ENCODE peak calls at places on chromosome 20, in four cellular contexts. One of them, this sample, is unnamed.

GRCh38 chr20:44958276-44958675 is 1.9 kb downstream of the TOMM34 start:
- DNase-seq in HEK293T: no peak
- DNase-seq in activated CD4-positive, alpha-beta T cell treated with anti-CD3 and anti-CD28 coated beads, Interleukin-2, amount 50 U/mL, for 1 hour: no peak
- DNase-seq in stimulated activated CD4-positive, alpha-beta T cell treated with anti-CD3 and anti-CD28 coated beads, Interleukin-1b, Interleukin-23, amount 100 ng/mL, for 4 hours: no peak
- DNase-seq in this sample: no peak

GRCh38 chr20:3753098-3753497 is 14.5 kb downstream of the ADISSP start:
- DNase-seq in HEK293T: peak
- DNase-seq in activated CD4-positive, alpha-beta T cell treated with anti-CD3 and anti-CD28 coated beads, Interleukin-2, amount 50 U/mL, for 1 hour: peak
- DNase-seq in stimulated activated CD4-positive, alpha-beta T cell treated with anti-CD3 and anti-CD28 coated beads, Interleukin-1b, Interleukin-23, amount 100 ng/mL, for 4 hours: peak
- DNase-seq in this sample: peak

GRCh38 chr20:8152183-8152582 is 20.1 kb downstream of the PLCB1 start:
- DNase-seq in HEK293T: no peak
- DNase-seq in activated CD4-positive, alpha-beta T cell treated with anti-CD3 and anti-CD28 coated beads, Interleukin-2, amount 50 U/mL, for 1 hour: no peak
- DNase-seq in stimulated activated CD4-positive, alpha-beta T cell treated with anti-CD3 and anti-CD28 coated beads, Interleukin-1b, Interleukin-23, amount 100 ng/mL, for 4 hours: no peak
- DNase-seq in this sample: no peak

GRCh38 chr20:51573576-51574243 is 31.2 kb upstream of the NFATC2 start:
- DNase-seq in HEK293T: no peak
- DNase-seq in activated CD4-positive, alpha-beta T cell treated with anti-CD3 and anti-CD28 coated beads, Interleukin-2, amount 50 U/mL, for 1 hour: no peak
- DNase-seq in stimulated activated CD4-positive, alpha-beta T cell treated with anti-CD3 and anti-CD28 coated beads, Interleukin-1b, Interleukin-23, amount 100 ng/mL, for 4 hours: no peak
- DNase-seq in this sample: no peak

GRCh38 chr20:1862665-1863059 is 32.5 kb upstream of the SIRPA start:
- DNase-seq in HEK293T: no peak
- DNase-seq in activated CD4-positive, alpha-beta T cell treated with anti-CD3 and anti-CD28 coated beads, Interleukin-2, amount 50 U/mL, for 1 hour: no peak
- DNase-seq in stimulated activated CD4-positive, alpha-beta T cell treated with anti-CD3 and anti-CD28 coated beads, Interleukin-1b, Interleukin-23, amount 100 ng/mL, for 4 hours: no peak
- DNase-seq in this sample: no peak

GRCh38 chr20:61391812-61392520 is 139.9 kb downstream of the CDH4 start:
- DNase-seq in HEK293T: no peak
- DNase-seq in activated CD4-positive, alpha-beta T cell treated with anti-CD3 and anti-CD28 coated beads, Interleukin-2, amount 50 U/mL, for 1 hour: no peak
- DNase-seq in stimulated activated CD4-positive, alpha-beta T cell treated with anti-CD3 and anti-CD28 coated beads, Interleukin-1b, Interleukin-23, amount 100 ng/mL, for 4 hours: no peak
- DNase-seq in this sample: no peak

GRCh38 chr20:45293041-45294002 is 13.3 kb upstream of the RBPJL start:
- DNase-seq in HEK293T: peak
- DNase-seq in activated CD4-positive, alpha-beta T cell treated with anti-CD3 and anti-CD28 coated beads, Interleukin-2, amount 50 U/mL, for 1 hour: peak
- DNase-seq in stimulated activated CD4-positive, alpha-beta T cell treated with anti-CD3 and anti-CD28 coated beads, Interleukin-1b, Interleukin-23, amount 100 ng/mL, for 4 hours: peak
- DNase-seq in this sample: peak

GRCh38 chr20:49964964-49965780 is 17.6 kb upstream of the SNAI1 start:
- DNase-seq in HEK293T: peak
- DNase-seq in activated CD4-positive, alpha-beta T cell treated with anti-CD3 and anti-CD28 coated beads, Interleukin-2, amount 50 U/mL, for 1 hour: no peak
- DNase-seq in stimulated activated CD4-positive, alpha-beta T cell treated with anti-CD3 and anti-CD28 coated beads, Interleukin-1b, Interleukin-23, amount 100 ng/mL, for 4 hours: no peak
- DNase-seq in this sample: peak

GRCh38 chr20:62550087-62550565 is 74.3 kb upstream of the GATA5 start:
- DNase-seq in HEK293T: no peak
- DNase-seq in activated CD4-positive, alpha-beta T cell treated with anti-CD3 and anti-CD28 coated beads, Interleukin-2, amount 50 U/mL, for 1 hour: no peak
- DNase-seq in stimulated activated CD4-positive, alpha-beta T cell treated with anti-CD3 and anti-CD28 coated beads, Interleukin-1b, Interleukin-23, amount 100 ng/mL, for 4 hours: no peak
- DNase-seq in this sample: no peak

GRCh38 chr20:2978519-2978918 is 64.9 kb upstream of the GNRH2 start:
- DNase-seq in HEK293T: no peak
- DNase-seq in activated CD4-positive, alpha-beta T cell treated with anti-CD3 and anti-CD28 coated beads, Interleukin-2, amount 50 U/mL, for 1 hour: no peak
- DNase-seq in stimulated activated CD4-positive, alpha-beta T cell treated with anti-CD3 and anti-CD28 coated beads, Interleukin-1b, Interleukin-23, amount 100 ng/mL, for 4 hours: no peak
- DNase-seq in this sample: no peak

GRCh38 chr20:23114018-23114417 is 27.9 kb upstream of the CD93 start:
- DNase-seq in HEK293T: no peak
- DNase-seq in activated CD4-positive, alpha-beta T cell treated with anti-CD3 and anti-CD28 coated beads, Interleukin-2, amount 50 U/mL, for 1 hour: no peak
- DNase-seq in stimulated activated CD4-positive, alpha-beta T cell treated with anti-CD3 and anti-CD28 coated beads, Interleukin-1b, Interleukin-23, amount 100 ng/mL, for 4 hours: no peak
- DNase-seq in this sample: no peak

GRCh38 chr20:44448753-44449546 is 26.7 kb upstream of the TTPAL start:
- DNase-seq in HEK293T: peak
- DNase-seq in activated CD4-positive, alpha-beta T cell treated with anti-CD3 and anti-CD28 coated beads, Interleukin-2, amount 50 U/mL, for 1 hour: no peak
- DNase-seq in stimulated activated CD4-positive, alpha-beta T cell treated with anti-CD3 and anti-CD28 coated beads, Interleukin-1b, Interleukin-23, amount 100 ng/mL, for 4 hours: no peak
- DNase-seq in this sample: peak

GRCh38 chr20:46963196-46963529 is 68.5 kb downstream of the EYA2 start:
- DNase-seq in HEK293T: no peak
- DNase-seq in activated CD4-positive, alpha-beta T cell treated with anti-CD3 and anti-CD28 coated beads, Interleukin-2, amount 50 U/mL, for 1 hour: no peak
- DNase-seq in stimulated activated CD4-positive, alpha-beta T cell treated with anti-CD3 and anti-CD28 coated beads, Interleukin-1b, Interleukin-23, amount 100 ng/mL, for 4 hours: no peak
- DNase-seq in this sample: no peak

GRCh38 chr20:21100590-21101452 is 5.3 kb downstream of the LINC00237 start:
- DNase-seq in HEK293T: peak
- DNase-seq in activated CD4-positive, alpha-beta T cell treated with anti-CD3 and anti-CD28 coated beads, Interleukin-2, amount 50 U/mL, for 1 hour: no peak
- DNase-seq in stimulated activated CD4-positive, alpha-beta T cell treated with anti-CD3 and anti-CD28 coated beads, Interleukin-1b, Interleukin-23, amount 100 ng/mL, for 4 hours: peak
- DNase-seq in this sample: no peak

GRCh38 chr20:20435453-20435852 is 67.5 kb downstream of the INSM1 start:
- DNase-seq in HEK293T: no peak
- DNase-seq in activated CD4-positive, alpha-beta T cell treated with anti-CD3 and anti-CD28 coated beads, Interleukin-2, amount 50 U/mL, for 1 hour: no peak
- DNase-seq in stimulated activated CD4-positive, alpha-beta T cell treated with anti-CD3 and anti-CD28 coated beads, Interleukin-1b, Interleukin-23, amount 100 ng/mL, for 4 hours: no peak
- DNase-seq in this sample: peak

GRCh38 chr20:58144071-58144470 is 84.4 kb downstream of the ANKRD60 start:
- DNase-seq in HEK293T: no peak
- DNase-seq in activated CD4-positive, alpha-beta T cell treated with anti-CD3 and anti-CD28 coated beads, Interleukin-2, amount 50 U/mL, for 1 hour: no peak
- DNase-seq in stimulated activated CD4-positive, alpha-beta T cell treated with anti-CD3 and anti-CD28 coated beads, Interleukin-1b, Interleukin-23, amount 100 ng/mL, for 4 hours: no peak
- DNase-seq in this sample: no peak

GRCh38 chr20:48278961-48279481 is 493.7 kb upstream of the SULF2 start:
- DNase-seq in HEK293T: no peak
- DNase-seq in activated CD4-positive, alpha-beta T cell treated with anti-CD3 and anti-CD28 coated beads, Interleukin-2, amount 50 U/mL, for 1 hour: no peak
- DNase-seq in stimulated activated CD4-positive, alpha-beta T cell treated with anti-CD3 and anti-CD28 coated beads, Interleukin-1b, Interleukin-23, amount 100 ng/mL, for 4 hours: no peak
- DNase-seq in this sample: no peak

GRCh38 chr20:56957737-56958553 is 308.5 kb downstream of the BMP7 start:
- DNase-seq in HEK293T: peak
- DNase-seq in activated CD4-positive, alpha-beta T cell treated with anti-CD3 and anti-CD28 coated beads, Interleukin-2, amount 50 U/mL, for 1 hour: no peak
- DNase-seq in stimulated activated CD4-positive, alpha-beta T cell treated with anti-CD3 and anti-CD28 coated beads, Interleukin-1b, Interleukin-23, amount 100 ng/mL, for 4 hours: no peak
- DNase-seq in this sample: no peak

GRCh38 chr20:18466574-18466893 is 296 bp downstream of the DZANK1 start:
- DNase-seq in HEK293T: no peak
- DNase-seq in activated CD4-positive, alpha-beta T cell treated with anti-CD3 and anti-CD28 coated beads, Interleukin-2, amount 50 U/mL, for 1 hour: no peak
- DNase-seq in stimulated activated CD4-positive, alpha-beta T cell treated with anti-CD3 and anti-CD28 coated beads, Interleukin-1b, Interleukin-23, amount 100 ng/mL, for 4 hours: no peak
- DNase-seq in this sample: no peak

GRCh38 chr20:50991076-50991475 is 31.8 kb downstream of the KCNG1 start:
- DNase-seq in HEK293T: no peak
- DNase-seq in activated CD4-positive, alpha-beta T cell treated with anti-CD3 and anti-CD28 coated beads, Interleukin-2, amount 50 U/mL, for 1 hour: no peak
- DNase-seq in stimulated activated CD4-positive, alpha-beta T cell treated with anti-CD3 and anti-CD28 coated beads, Interleukin-1b, Interleukin-23, amount 100 ng/mL, for 4 hours: no peak
- DNase-seq in this sample: no peak

GRCh38 chr20:20518263-20518662 is 150.4 kb downstream of the INSM1 start:
- DNase-seq in HEK293T: no peak
- DNase-seq in activated CD4-positive, alpha-beta T cell treated with anti-CD3 and anti-CD28 coated beads, Interleukin-2, amount 50 U/mL, for 1 hour: no peak
- DNase-seq in stimulated activated CD4-positive, alpha-beta T cell treated with anti-CD3 and anti-CD28 coated beads, Interleukin-1b, Interleukin-23, amount 100 ng/mL, for 4 hours: no peak
- DNase-seq in this sample: no peak

GRCh38 chr20:63212393-63212730 is 3.6 kb downstream of the YTHDF1 start:
- DNase-seq in HEK293T: no peak
- DNase-seq in activated CD4-positive, alpha-beta T cell treated with anti-CD3 and anti-CD28 coated beads, Interleukin-2, amount 50 U/mL, for 1 hour: no peak
- DNase-seq in stimulated activated CD4-positive, alpha-beta T cell treated with anti-CD3 and anti-CD28 coated beads, Interleukin-1b, Interleukin-23, amount 100 ng/mL, for 4 hours: no peak
- DNase-seq in this sample: no peak

GRCh38 chr20:63130654-63131577 is 85.0 kb downstream of the YTHDF1 start:
- DNase-seq in HEK293T: no peak
- DNase-seq in activated CD4-positive, alpha-beta T cell treated with anti-CD3 and anti-CD28 coated beads, Interleukin-2, amount 50 U/mL, for 1 hour: no peak
- DNase-seq in stimulated activated CD4-positive, alpha-beta T cell treated with anti-CD3 and anti-CD28 coated beads, Interleukin-1b, Interleukin-23, amount 100 ng/mL, for 4 hours: no peak
- DNase-seq in this sample: no peak

GRCh38 chr20:19783966-19784401 is 25.9 kb downstream of the RIN2 start:
- DNase-seq in HEK293T: no peak
- DNase-seq in activated CD4-positive, alpha-beta T cell treated with anti-CD3 and anti-CD28 coated beads, Interleukin-2, amount 50 U/mL, for 1 hour: no peak
- DNase-seq in stimulated activated CD4-positive, alpha-beta T cell treated with anti-CD3 and anti-CD28 coated beads, Interleukin-1b, Interleukin-23, amount 100 ng/mL, for 4 hours: no peak
- DNase-seq in this sample: no peak

GRCh38 chr20:31579245-31579644 is 25.8 kb upstream of the ID1 start:
- DNase-seq in HEK293T: no peak
- DNase-seq in activated CD4-positive, alpha-beta T cell treated with anti-CD3 and anti-CD28 coated beads, Interleukin-2, amount 50 U/mL, for 1 hour: no peak
- DNase-seq in stimulated activated CD4-positive, alpha-beta T cell treated with anti-CD3 and anti-CD28 coated beads, Interleukin-1b, Interleukin-23, amount 100 ng/mL, for 4 hours: no peak
- DNase-seq in this sample: peak

GRCh38 chr20:46557231-46557956 is 6.9 kb upstream of the OCSTAMP start:
- DNase-seq in HEK293T: no peak
- DNase-seq in activated CD4-positive, alpha-beta T cell treated with anti-CD3 and anti-CD28 coated beads, Interleukin-2, amount 50 U/mL, for 1 hour: no peak
- DNase-seq in stimulated activated CD4-positive, alpha-beta T cell treated with anti-CD3 and anti-CD28 coated beads, Interleukin-1b, Interleukin-23, amount 100 ng/mL, for 4 hours: no peak
- DNase-seq in this sample: no peak

GRCh38 chr20:21981607-21982344 is 276.3 kb downstream of the PAX1 start:
- DNase-seq in HEK293T: no peak
- DNase-seq in activated CD4-positive, alpha-beta T cell treated with anti-CD3 and anti-CD28 coated beads, Interleukin-2, amount 50 U/mL, for 1 hour: no peak
- DNase-seq in stimulated activated CD4-positive, alpha-beta T cell treated with anti-CD3 and anti-CD28 coated beads, Interleukin-1b, Interleukin-23, amount 100 ng/mL, for 4 hours: no peak
- DNase-seq in this sample: no peak

GRCh38 chr20:24475356-24475755 is 5.9 kb downstream of the SYNDIG1 start:
- DNase-seq in HEK293T: no peak
- DNase-seq in activated CD4-positive, alpha-beta T cell treated with anti-CD3 and anti-CD28 coated beads, Interleukin-2, amount 50 U/mL, for 1 hour: no peak
- DNase-seq in stimulated activated CD4-positive, alpha-beta T cell treated with anti-CD3 and anti-CD28 coated beads, Interleukin-1b, Interleukin-23, amount 100 ng/mL, for 4 hours: no peak
- DNase-seq in this sample: no peak

GRCh38 chr20:23358923-23359572 is 2.9 kb upstream of the GZF1 start:
- DNase-seq in HEK293T: no peak
- DNase-seq in activated CD4-positive, alpha-beta T cell treated with anti-CD3 and anti-CD28 coated beads, Interleukin-2, amount 50 U/mL, for 1 hour: no peak
- DNase-seq in stimulated activated CD4-positive, alpha-beta T cell treated with anti-CD3 and anti-CD28 coated beads, Interleukin-1b, Interleukin-23, amount 100 ng/mL, for 4 hours: no peak
- DNase-seq in this sample: no peak

GRCh38 chr20:50575869-50576720 is 65.9 kb downstream of the PTPN1 start:
- DNase-seq in HEK293T: peak
- DNase-seq in activated CD4-positive, alpha-beta T cell treated with anti-CD3 and anti-CD28 coated beads, Interleukin-2, amount 50 U/mL, for 1 hour: peak
- DNase-seq in stimulated activated CD4-positive, alpha-beta T cell treated with anti-CD3 and anti-CD28 coated beads, Interleukin-1b, Interleukin-23, amount 100 ng/mL, for 4 hours: peak
- DNase-seq in this sample: peak

GRCh38 chr20:40956926-40957760 is 71.5 kb upstream of the TOP1 start:
- DNase-seq in HEK293T: no peak
- DNase-seq in activated CD4-positive, alpha-beta T cell treated with anti-CD3 and anti-CD28 coated beads, Interleukin-2, amount 50 U/mL, for 1 hour: no peak
- DNase-seq in stimulated activated CD4-positive, alpha-beta T cell treated with anti-CD3 and anti-CD28 coated beads, Interleukin-1b, Interleukin-23, amount 100 ng/mL, for 4 hours: no peak
- DNase-seq in this sample: no peak

GRCh38 chr20:17749979-17750721 is 50.4 kb downstream of the BANF2 start:
- DNase-seq in HEK293T: no peak
- DNase-seq in activated CD4-positive, alpha-beta T cell treated with anti-CD3 and anti-CD28 coated beads, Interleukin-2, amount 50 U/mL, for 1 hour: no peak
- DNase-seq in stimulated activated CD4-positive, alpha-beta T cell treated with anti-CD3 and anti-CD28 coated beads, Interleukin-1b, Interleukin-23, amount 100 ng/mL, for 4 hours: no peak
- DNase-seq in this sample: no peak

GRCh38 chr20:38609828-38610227 is 8.2 kb downstream of the ARHGAP40 start:
- DNase-seq in HEK293T: no peak
- DNase-seq in activated CD4-positive, alpha-beta T cell treated with anti-CD3 and anti-CD28 coated beads, Interleukin-2, amount 50 U/mL, for 1 hour: no peak
- DNase-seq in stimulated activated CD4-positive, alpha-beta T cell treated with anti-CD3 and anti-CD28 coated beads, Interleukin-1b, Interleukin-23, amount 100 ng/mL, for 4 hours: no peak
- DNase-seq in this sample: no peak

GRCh38 chr20:4666001-4666470 is 55.7 kb upstream of the PRND start:
- DNase-seq in HEK293T: no peak
- DNase-seq in activated CD4-positive, alpha-beta T cell treated with anti-CD3 and anti-CD28 coated beads, Interleukin-2, amount 50 U/mL, for 1 hour: peak
- DNase-seq in stimulated activated CD4-positive, alpha-beta T cell treated with anti-CD3 and anti-CD28 coated beads, Interleukin-1b, Interleukin-23, amount 100 ng/mL, for 4 hours: no peak
- DNase-seq in this sample: no peak

This sample was measured in NAMALWA.